ENCODE peak calls at places on chromosomes 7 and 10, in five cellular contexts. D is cardiac muscle cell; J is fibroblast of lung; F is IMR-90; L is CD8-positive, alpha-beta memory T cell. S is an unnamed sample. For H3K4me1, the result is how much of the 10 kb centered on the place peaks cover.

GRCh38 chr10:79936625-79937255 is 12.2 kb downstream of the SFTPD start:
- DNase-seq in D (no peak), J (no peak), F (no peak), L (no peak), S (no peak)

GRCh38 chr7:26631601-26632000 is 232.8 kb downstream of the SKAP2 start:
- DNase-seq in D (no peak), J (no peak), F (no peak), L (no peak), S (no peak)

GRCh38 chr7:53500076-53500475 is 464.6 kb downstream of the POM121L12 start:
- DNase-seq in D (no peak), J (no peak), F (no peak), L (no peak), S (no peak)

GRCh38 chr10:94443549-94443948 is 41.2 kb downstream of the TBC1D12 start:
- DNase-seq in D (no peak), J (no peak), F (no peak), L (no peak), S (no peak)

GRCh38 chr7:134752006-134752760 is 27.3 kb upstream of the CALD1 start:
- DNase-seq in D (peak), J (peak), F (peak), L (no peak), S (no peak)

GRCh38 chr10:126511917-126512487 is 123.7 kb upstream of the ADAM12 start:
- DNase-seq in D (peak), J (no peak), F (no peak), L (no peak), S (no peak)

GRCh38 chr7:131400833-131401593 is 73.3 kb downstream of the MKLN1 start:
- DNase-seq in D (peak), J (peak), F (peak), L (no peak), S (no peak)

GRCh38 chr10:78307576-78307975 is 273.9 kb downstream of the RPS24 start:
- DNase-seq in D (no peak), J (no peak), F (no peak), L (no peak), S (no peak)

GRCh38 chr7:152015600-152015999 is 9.9 kb upstream of the GALNT11 start:
- DNase-seq in D (no peak), J (no peak), F (no peak), L (no peak), S (no peak)

GRCh38 chr7:47392241-47392759 is 189.6 kb downstream of the TNS3 start:
- DNase-seq in D (peak), J (peak), F (peak), L (no peak), S (no peak)

GRCh38 chr10:11685787-11686218 is 56.4 kb upstream of the ECHDC3 start:
- DNase-seq in D (peak), J (peak), F (peak), L (peak), S (peak)

GRCh38 chr7:84183741-84184140 is 10.8 kb downstream of the SEMA3A start:
- DNase-seq in D (no peak), J (no peak), F (no peak), L (no peak), S (no peak)

GRCh38 chr10:124067825-124068400 is 25.5 kb downstream of the CHST15 start:
- DNase-seq in D (no peak), J (no peak), F (no peak), L (no peak), S (no peak)

GRCh38 chr10:34716958-34717357 is 98.1 kb downstream of the PARD3 start:
- DNase-seq in D (no peak), J (peak), F (no peak), L (no peak), S (no peak)

GRCh38 chr10:110081914-110082313 is 74.1 kb downstream of the ADD3 start:
- DNase-seq in D (peak), J (peak), F (no peak), L (no peak), S (no peak)

GRCh38 chr10:106479619-106480018 is 684.9 kb downstream of the SORCS1 start:
- DNase-seq in D (peak), J (peak), F (no peak), L (no peak), S (no peak)

GRCh38 chr7:100111156-100111555 is 8.0 kb downstream of the TAF6 start:
- DNase-seq in D (no peak), J (no peak), F (no peak), L (no peak), S (no peak)

GRCh38 chr10:37754538-37755323 is 102.7 kb downstream of the ZNF248 start:
- DNase-seq in D (no peak), J (no peak), F (no peak), L (no peak), S (no peak)

GRCh38 chr10:33535866-33536265 is 201.4 kb upstream of the NRP1 start:
- DNase-seq in D (no peak), J (no peak), F (no peak), L (no peak), S (no peak)

DNA sequence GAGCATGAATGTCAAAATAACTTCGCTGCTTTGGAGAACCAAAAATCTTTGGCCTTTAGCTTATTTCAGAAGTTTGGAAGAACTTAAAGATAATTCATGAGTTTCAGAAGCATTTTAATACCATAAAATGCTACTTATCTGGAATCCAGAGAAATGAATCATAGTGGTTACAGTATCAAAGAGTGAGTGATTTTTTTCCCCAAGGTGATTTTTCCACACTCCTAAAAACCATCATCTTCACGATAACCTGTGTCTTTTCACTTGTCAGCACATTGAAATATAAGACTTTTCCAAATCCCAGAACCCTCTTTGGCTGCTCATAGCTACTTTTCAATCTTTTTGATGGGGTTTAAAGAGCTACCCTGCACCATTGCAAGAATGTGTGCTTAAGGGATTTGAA is 134.7 kb downstream of the BICC1 start:
- DNase-seq in D (no peak), J (peak), F (no peak), L (no peak), S (no peak)
- H3K4me1 ChIP-seq in D (under half), J (under half), F (under half), L (under half), S (under half)

GRCh38 chr10:9814285-9814866 is 1203.3 kb upstream of the CELF2 start:
- DNase-seq in D (no peak), J (peak), F (peak), L (no peak), S (no peak)
- H3K27ac ChIP-seq in D (no peak), J (no peak), F (no peak), L (no peak), S (no peak)

GRCh38 chr7:2834748-2835441 is 9.2 kb downstream of the GNA12 start:
- DNase-seq in D (no peak), J (no peak), F (no peak), L (no peak), S (no peak)
- H3K4me1 ChIP-seq in D (under half), J (under half), F (under half), L (under half), S (under half)

GRCh38 chr7:153503093-153503492 is 549.1 kb upstream of the DPP6 start:
- DNase-seq in D (no peak), J (no peak), F (no peak), L (no peak), S (no peak)
- H3K27ac ChIP-seq in D (no peak), J (no peak), F (no peak), L (no peak), S (no peak)

GRCh38 chr10:46306550-46307184 is 19.9 kb downstream of the ANTXRL start:
- DNase-seq in D (no peak), J (no peak), F (no peak), L (no peak), S (no peak)
- H3K4me1 ChIP-seq in D (under half), J (under half), F (under half), L (under half), S (under half)

S was measured in CD8-positive, alpha-beta T cell.